ENCODE peak calls at places on chromosomes 13 and 19, in six cellular contexts. Q is HFFc6; E is NCI-H460; D is activated gamma-delta T cell treated with Interleukin-2 at 50 U/mL for 16 hours; L is PC-9; B is activated naive CD4-positive, alpha-beta T cell. X is an unnamed sample.

GRCh38 chr19:55041244-55041626 is 3.2 kb upstream of the GP6 start:
- DNase-seq in Q (no peak), E (no peak), D (no peak), L (no peak), B (no peak), X (no peak)

GRCh38 chr13:23852351-23852750 is 36.8 kb downstream of the MIPEP start:
- DNase-seq in Q (no peak), E (no peak), D (no peak), L (no peak), B (no peak), X (no peak)

GRCh38 chr13:40060318-40061007 is 405.0 kb downstream of the COG6 start:
- DNase-seq in Q (no peak), E (no peak), D (no peak), L (no peak), B (no peak), X (no peak)

GRCh38 chr19:47021536-47022139 is 2.0 kb downstream of the NPAS1 start:
- DNase-seq in Q (no peak), E (no peak), D (no peak), L (no peak), B (no peak), X (no peak)

GRCh38 chr13:107968470-107968869 is 246.9 kb downstream of the LIG4 start:
- DNase-seq in Q (no peak), E (no peak), D (no peak), L (no peak), B (no peak), X (no peak)

GRCh38 chr13:37929308-37929707 is 59.7 kb upstream of the TRPC4 start:
- DNase-seq in Q (no peak), E (no peak), D (no peak), L (no peak), B (no peak), X (no peak)

GRCh38 chr19:4379383-4380253 is 20.7 kb downstream of the SH3GL1 start:
- DNase-seq in Q (no peak), E (no peak), D (no peak), L (peak), B (no peak), X (peak)

GRCh38 chr13:22793598-22794134 is 387.1 kb upstream of the SGCG start:
- DNase-seq in Q (no peak), E (no peak), D (no peak), L (no peak), B (no peak), X (no peak)

GRCh38 chr13:74465279-74465678 is 331.1 kb upstream of the KLF12 start:
- DNase-seq in Q (no peak), E (no peak), D (no peak), L (no peak), B (no peak), X (no peak)

GRCh38 chr13:98239156-98240076 is 62.3 kb upstream of the RNF113B start:
- DNase-seq in Q (no peak), E (no peak), D (no peak), L (no peak), B (no peak), X (no peak)

GRCh38 chr19:45492627-45493470 is 4.0 kb downstream of the RTN2 start:
- DNase-seq in Q (peak), E (no peak), D (no peak), L (peak), B (no peak), X (peak)

GRCh38 chr13:87129602-87130300 is 541.4 kb upstream of the SLITRK5 start:
- DNase-seq in Q (no peak), E (no peak), D (no peak), L (no peak), B (no peak), X (no peak)

GRCh38 chr19:32230441-32230840 is 115.0 kb upstream of the ZNF507 start:
- DNase-seq in Q (no peak), E (no peak), D (no peak), L (no peak), B (no peak), X (no peak)

GRCh38 chr13:23681253-23681652 is 111.0 kb downstream of the TNFRSF19 start:
- DNase-seq in Q (no peak), E (no peak), D (no peak), L (no peak), B (no peak), X (no peak)

GRCh38 chr13:66210677-66211076 is 1019.5 kb downstream of the PCDH9 start:
- DNase-seq in Q (peak), E (no peak), D (no peak), L (peak), B (no peak), X (no peak)

GRCh38 chr13:20465218-20465879 is 60.3 kb downstream of the CRYL1 start:
- DNase-seq in Q (no peak), E (no peak), D (no peak), L (peak), B (no peak), X (no peak)

GRCh38 chr19:38228491-38229439 is 4.7 kb upstream of the DPF1 start:
- DNase-seq in Q (no peak), E (no peak), D (no peak), L (no peak), B (no peak), X (no peak)

GRCh38 chr13:23796546-23796945 is 92.7 kb downstream of the MIPEP start:
- DNase-seq in Q (no peak), E (no peak), D (no peak), L (no peak), B (no peak), X (no peak)

GRCh38 chr19:16883518-16883917 is 5.3 kb upstream of the F2RL3 start:
- DNase-seq in Q (no peak), E (no peak), D (no peak), L (peak), B (no peak), X (no peak)

GRCh38 chr13:76029088-76029487 is 393.0 kb downstream of the LMO7 start:
- DNase-seq in Q (no peak), E (no peak), D (no peak), L (no peak), B (no peak), X (no peak)

GRCh38 chr13:40271931-40272775 is 394.3 kb downstream of the FOXO1 start:
- DNase-seq in Q (peak), E (no peak), D (peak), L (peak), B (peak), X (no peak)

GRCh38 chr13:79988573-79988972 is 352.4 kb downstream of the SPRY2 start:
- DNase-seq in Q (peak), E (no peak), D (no peak), L (no peak), B (no peak), X (peak)

GRCh38 chr13:45851171-45851889 is at the start of gene SIAH3:
- DNase-seq in Q (no peak), E (no peak), D (peak), L (no peak), B (peak), X (peak)

GRCh38 chr13:111313911-111314425 is 6.5 kb upstream of the TEX29 start:
- DNase-seq in Q (no peak), E (no peak), D (no peak), L (no peak), B (no peak), X (no peak)

GRCh38 chr19:35828694-35829301 is 16.2 kb upstream of the PRODH2 start:
- DNase-seq in Q (peak), E (peak), D (peak), L (peak), B (peak), X (no peak)